ENCODE peak calls at places on chromosomes 3 and 15, in four cellular contexts. V is K562, K is GM12878, W is HepG2. A is an unnamed sample.
A peak's percentile ranks its signal among the peaks of the same experiment; 100 is the strongest.

GRCh38 chr15:59334063-59334415 is 38.6 kb downstream of the MYO1E start:
- DNase-seq in W (no peak), V (no peak), K (no peak), A (no peak)

GRCh38 chr15:79329186-79329611 is 18.3 kb downstream of the TMED3 start:
- DNase-seq in W (peak; percentile 37), K (no peak), V (peak; percentile 27), A (no peak)

GRCh38 chr3:10557783-10558373 is 52.5 kb upstream of the ATP2B2 start:
- DNase-seq in K (no peak), V (no peak), W (no peak), A (no peak)

GRCh38 chr3:187836848-187837770 is 91.8 kb upstream of the BCL6 start:
- DNase-seq in V (no peak), W (no peak), K (no peak), A (no peak)

GRCh38 chr3:192905980-192906678 is 11.5 kb downstream of the MB21D2 start:
- DNase-seq in K (no peak), V (no peak), W (no peak), A (no peak)

GRCh38 chr15:74820056-74820455 is 6.4 kb upstream of the CPLX3 start:
- DNase-seq in K (no peak), W (no peak), V (no peak), A (no peak)

GRCh38 chr3:11047500-11047899 is 55.0 kb downstream of the SLC6A1 start:
- DNase-seq in K (no peak), W (no peak), V (no peak), A (no peak)

GRCh38 chr3:144923051-144923450 is 951.4 kb downstream of the DIPK2A start:
- DNase-seq in K (no peak), V (no peak), W (no peak), A (no peak)

GRCh38 chr3:144770813-144771400 is 799.3 kb downstream of the DIPK2A start:
- DNase-seq in K (no peak), W (peak; percentile 32), V (no peak), A (peak; percentile 24)

GRCh38 chr3:188349963-188350332 is 196.0 kb downstream of the LPP start:
- DNase-seq in K (no peak), V (no peak), W (no peak), A (no peak)

GRCh38 chr3:127768346-127769008 is 53.8 kb downstream of the MGLL start:
- DNase-seq in W (no peak), K (no peak), V (no peak), A (no peak)

GRCh38 chr15:31405200-31405929 is 78.7 kb downstream of the KLF13 start:
- DNase-seq in W (peak; percentile 72), V (no peak), K (no peak), A (no peak)

GRCh38 chr15:43286074-43286473 is 19.3 kb upstream of the TGM5 start:
- DNase-seq in W (no peak), V (no peak), K (no peak), A (no peak)

GRCh38 chr3:160451602-160452001 is 2.0 kb upstream of the TRIM59 start:
- DNase-seq in W (no peak), K (no peak), V (no peak), A (no peak)

GRCh38 chr15:64865998-64866520 is 24.3 kb downstream of the PLEKHO2 start:
- DNase-seq in V (no peak), K (no peak), W (no peak), A (no peak)

GRCh38 chr3:127644641-127645040 is 15.7 kb downstream of the PODXL2 start:
- DNase-seq in W (no peak), K (no peak), V (no peak), A (no peak)

GRCh38 chr15:70936326-70936725 is 43.7 kb downstream of the LRRC49 start:
- DNase-seq in V (no peak), W (no peak), K (no peak), A (no peak)

GRCh38 chr3:98565237-98565643 is 28.2 kb downstream of the CPOX start:
- DNase-seq in W (no peak), V (no peak), K (no peak), A (no peak)

GRCh38 chr3:108006077-108006675 is 84.7 kb downstream of the CD47 start:
- DNase-seq in V (peak; percentile 19), W (peak; percentile 11), K (no peak), A (no peak)

GRCh38 chr15:38610748-38611147 is 46.1 kb upstream of the RASGRP1 start:
- DNase-seq in K (no peak), W (no peak), V (no peak), A (no peak)

GRCh38 chr3:101202640-101203039 is 117.7 kb downstream of the IMPG2 start:
- DNase-seq in K (no peak), W (no peak), V (no peak), A (no peak)

GRCh38 chr15:43958894-43959330 is 132.1 kb downstream of the WDR76 start:
- DNase-seq in V (no peak), K (no peak), W (no peak), A (peak; percentile 13)

GRCh38 chr3:132645058-132645457 is 14.6 kb downstream of the ACAD11 start:
- DNase-seq in W (no peak), V (peak; percentile 8), K (no peak), A (no peak)

GRCh38 chr3:40299721-40300335 is 9.7 kb upstream of the EIF1B start:
- DNase-seq in K (no peak), W (no peak), V (peak; percentile 47), A (no peak)

GRCh38 chr15:57751177-57751800 is 44.8 kb downstream of the POLR2M start:
- DNase-seq in W (peak; percentile 3), K (no peak), V (no peak), A (no peak)

GRCh38 chr3:11507719-11508118 is 136.0 kb downstream of the VGLL4 start:
- DNase-seq in K (no peak), V (peak; percentile 52), W (no peak), A (no peak)

GRCh38 chr3:197495059-197495455 is 60.7 kb downstream of the BDH1 start:
- DNase-seq in W (no peak), K (peak; percentile 27), V (no peak), A (no peak)

GRCh38 chr3:172094621-172095557 is 55.5 kb downstream of the FNDC3B start:
- DNase-seq in W (no peak), K (peak; percentile 62), V (no peak), A (no peak)

GRCh38 chr3:132444333-132444732 is 27.0 kb downstream of the DNAJC13 start:
- DNase-seq in W (no peak), V (no peak), K (no peak), A (no peak)

GRCh38 chr15:40739042-40739441 is 16.0 kb downstream of the RMDN3 start:
- DNase-seq in V (no peak), W (no peak), K (no peak), A (no peak)

GRCh38 chr3:37904614-37905047 is 43.0 kb downstream of the CTDSPL start:
- DNase-seq in W (no peak), K (no peak), V (no peak), A (no peak)

DNA sequence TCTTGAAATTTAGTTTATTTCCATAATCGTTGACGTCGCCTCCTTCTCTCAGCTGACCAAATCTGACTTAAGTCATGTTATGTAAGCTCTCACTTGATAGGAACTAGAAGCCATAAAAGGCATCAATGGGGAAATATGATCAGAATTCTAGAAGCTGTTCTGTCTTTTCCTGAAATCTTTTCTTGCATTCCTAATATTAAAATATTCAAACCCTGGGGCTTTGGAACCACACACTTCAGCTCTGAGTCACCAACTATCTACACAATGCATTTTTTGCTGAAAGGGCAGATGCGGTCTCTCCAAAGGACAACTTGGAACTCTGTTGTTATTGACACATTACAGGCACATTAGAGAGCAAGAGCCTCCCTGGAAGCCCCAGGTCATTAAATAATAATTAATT is 91.3 kb downstream of the LARS2 start:
- DNase-seq in K (no peak), V (no peak), W (peak; percentile 14), A (no peak)
- TF ChIP-seq ZBTB33 in K (no peak), V (no peak), W (no peak), A (no peak)

DNA sequence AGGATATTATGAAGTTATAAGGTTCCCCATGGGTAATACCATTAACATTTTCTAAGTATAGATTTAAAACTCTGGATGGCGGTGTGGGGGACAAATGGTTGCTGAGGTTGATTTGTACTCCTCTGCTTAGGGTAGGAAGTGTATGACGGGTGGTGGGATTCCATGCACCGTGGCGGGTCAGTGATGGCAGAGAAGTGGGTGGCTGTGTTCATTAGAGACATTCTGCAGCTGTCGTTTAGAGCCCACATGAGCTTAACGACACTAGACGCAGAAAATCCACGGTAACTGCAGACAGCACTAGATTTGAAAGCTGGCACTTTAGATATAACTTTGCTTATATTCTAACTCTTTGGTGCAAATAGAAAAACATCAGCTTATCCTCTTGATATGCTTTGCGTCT is 37.5 kb downstream of the SGO1 start:
- DNase-seq in V (no peak), K (no peak), W (no peak), A (no peak)
- TF ChIP-seq POLR2A in V (no peak), K (no peak), W (no peak), A (no peak)

GRCh38 chr15:76973906-76974305 is 21.0 kb upstream of the PSTPIP1 start:
- DNase-seq in K (no peak), V (no peak), W (no peak), A (no peak)

GRCh38 chr15:76974456-76975083 is 20.4 kb upstream of the PSTPIP1 start:
- DNase-seq in W (no peak), V (no peak), K (no peak), A (no peak)

GRCh38 chr15:76972420-76973361 is 22.2 kb upstream of the PSTPIP1 start:
- DNase-seq in V (no peak), W (no peak), K (no peak), A (no peak)

GRCh38 chr15:76976572-76977270 is 18.2 kb upstream of the PSTPIP1 start:
- DNase-seq in K (no peak), W (no peak), V (no peak), A (no peak)

DNA sequence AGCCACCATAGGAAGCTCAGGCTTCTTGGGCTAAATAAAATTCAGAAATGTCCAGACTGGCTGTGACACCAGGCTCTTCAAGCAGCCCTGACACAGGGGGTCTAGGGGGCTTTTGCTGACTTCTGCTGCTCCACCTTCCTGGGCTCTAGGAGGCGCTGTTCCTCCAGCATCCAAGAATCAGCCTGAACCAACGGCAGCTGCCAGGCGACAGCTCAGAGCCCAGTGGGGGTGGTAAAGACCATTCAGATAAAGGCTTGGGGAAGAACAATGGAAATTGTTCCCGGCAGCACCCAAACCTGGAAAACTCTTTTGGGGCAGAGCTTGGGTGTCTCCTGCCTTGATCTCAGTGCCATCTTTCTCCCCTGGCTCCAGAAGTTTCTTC is 21.6 kb upstream of the PSTPIP1 start:
- DNase-seq in W (peak; percentile 12), V (peak; percentile 35), K (no peak), A (peak; percentile 22)
- TF ChIP-seq ZBTB33 in W (no peak), V (no peak), K (no peak), A (no peak)

DNA sequence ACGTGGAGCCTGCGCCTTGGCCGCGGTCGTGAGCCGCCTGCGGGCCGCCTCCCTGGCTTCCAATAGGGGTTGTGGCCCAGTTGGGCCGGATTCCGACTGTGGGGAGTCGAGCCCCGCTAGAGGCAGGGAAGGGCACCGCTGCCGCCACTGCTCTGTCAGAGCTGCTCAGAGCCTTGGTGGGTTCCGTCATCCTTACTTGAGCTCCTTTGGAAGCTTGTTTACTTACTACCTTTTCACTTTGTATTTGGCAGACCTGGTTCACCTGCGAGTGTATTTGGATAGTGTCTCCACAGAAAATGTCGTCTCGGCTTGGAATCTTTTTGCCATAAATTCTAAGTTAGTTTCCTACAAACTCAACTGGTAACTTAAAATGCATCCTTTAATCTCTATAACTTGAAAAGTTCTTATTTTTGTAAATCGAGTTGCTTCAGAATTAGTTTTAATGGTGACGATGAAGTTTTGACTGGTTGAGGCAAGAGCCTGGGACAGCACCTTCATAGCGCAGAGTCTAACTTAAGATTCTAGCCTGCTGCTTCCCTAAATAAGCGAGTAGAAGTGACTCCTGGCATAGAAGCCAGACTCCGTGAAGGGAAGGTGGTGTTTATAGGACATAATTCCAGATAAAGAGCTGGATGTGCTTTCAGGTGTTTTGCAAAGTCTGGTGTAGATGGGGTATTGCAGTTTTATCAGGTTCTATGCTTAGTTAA is 800 bp downstream of the DAG1 start:
- DNase-seq in V (no peak), K (no peak), W (no peak), A (no peak)
- TF ChIP-seq POLR2A in V (peak; percentile 11), K (no peak), W (no peak), A (no peak)

GRCh38 chr3:142794510-142794909 is 70.7 kb downstream of the TRPC1 start:
- DNase-seq in K (no peak), V (no peak), W (no peak), A (no peak)
- TF ChIP-seq ZBTB33 in K (no peak), V (no peak), W (no peak), A (no peak)